ENCODE peak calls at places on chromosomes 12 and 14, in seven cellular contexts. Z, G, B, L, C, M and V are unnamed samples.

GRCh38 chr14:98955036-98955740 is 316.8 kb downstream of the BCL11B start:
- DNase-seq in L (no peak), Z (no peak), C (no peak), B (no peak), G (no peak), M (no peak), V (no peak)

GRCh38 chr14:87944987-87945604 is 47.9 kb downstream of the GALC start:
- DNase-seq in L (peak), B (peak), M (peak), G (peak), C (no peak), Z (no peak), V (peak)

GRCh38 chr12:49331360-49332222 is 5.4 kb downstream of the C1QL4 start:
- DNase-seq in Z (peak), B (peak), C (peak), M (peak), G (no peak), L (peak), V (peak)

GRCh38 chr12:128784030-128784770 is 39.6 kb downstream of the SLC15A4 start:
- DNase-seq in G (no peak), Z (no peak), M (no peak), B (no peak), L (no peak), C (no peak), V (no peak)

GRCh38 chr12:57487597-57488396 is at the start of gene MARS1:
- DNase-seq in B (peak), M (peak), G (peak), Z (peak), L (peak), C (peak), V (peak)

GRCh38 chr14:95979339-95980042 is 59.7 kb upstream of the C14orf132 start:
- DNase-seq in Z (no peak), C (no peak), L (no peak), G (no peak), B (peak), M (no peak), V (peak)

GRCh38 chr12:76711241-76711640 is 52.7 kb upstream of the ZDHHC17 start:
- DNase-seq in G (no peak), M (no peak), C (no peak), Z (no peak), L (no peak), B (no peak), V (no peak)

GRCh38 chr12:43348221-43348620 is 203.8 kb downstream of the ADAMTS20 start:
- DNase-seq in B (no peak), M (no peak), L (no peak), Z (no peak), G (no peak), C (no peak), V (peak)

GRCh38 chr12:63317880-63318279 is 166.9 kb upstream of the AVPR1A start:
- DNase-seq in G (no peak), C (no peak), Z (no peak), B (no peak), M (no peak), L (no peak), V (no peak)

GRCh38 chr14:21748869-21749303 is 75.3 kb upstream of the OR4E1 start:
- DNase-seq in M (peak), L (no peak), Z (peak), G (peak), C (no peak), B (peak), V (peak)

GRCh38 chr14:103594265-103594664 is 31.5 kb downstream of the COA8 start:
- DNase-seq in G (no peak), B (no peak), C (no peak), Z (peak), L (peak), M (no peak), V (peak)

GRCh38 chr14:50773632-50774541 is 57.1 kb downstream of the NIN start:
- DNase-seq in B (peak), C (peak), L (no peak), Z (no peak), G (no peak), M (peak), V (peak)